ENCODE peak calls at places on chromosomes 7 and 10, in six cellular contexts. One of them, this sample, is unnamed. For H3K4me1, the result is how much of the 10 kb centered on the place peaks cover.

GRCh38 chr7:28125381-28126046 is 55.1 kb downstream of the JAZF1 start:
- DNase-seq in stomach: no peak
- DNase-seq in cardiac muscle cell: peak
- DNase-seq in keratinocyte: no peak
- DNase-seq in endothelial cell of umbilical vein: no peak
- DNase-seq in spleen: no peak
- DNase-seq in this sample: no peak

GRCh38 chr7:139016931-139017511 is 18.8 kb downstream of the ZC3HAV1L start:
- DNase-seq in keratinocyte: no peak
- DNase-seq in endothelial cell of umbilical vein: peak
- DNase-seq in cardiac muscle cell: peak
- DNase-seq in stomach: peak
- DNase-seq in spleen: peak
- DNase-seq in this sample: peak

GRCh38 chr10:110399163-110400094 is 94.7 kb upstream of the SMNDC1 start:
- DNase-seq in stomach: peak
- DNase-seq in endothelial cell of umbilical vein: peak
- DNase-seq in keratinocyte: peak
- DNase-seq in spleen: no peak
- DNase-seq in cardiac muscle cell: peak
- DNase-seq in this sample: no peak

GRCh38 chr7:90213521-90213920 is 2.0 kb downstream of the STEAP2 start:
- DNase-seq in endothelial cell of umbilical vein: no peak
- DNase-seq in keratinocyte: no peak
- DNase-seq in spleen: no peak
- DNase-seq in cardiac muscle cell: no peak
- DNase-seq in stomach: no peak
- DNase-seq in this sample: no peak

GRCh38 chr7:16851829-16852228 is 30.0 kb downstream of the AGR3 start:
- DNase-seq in cardiac muscle cell: no peak
- DNase-seq in spleen: no peak
- DNase-seq in keratinocyte: no peak
- DNase-seq in stomach: no peak
- DNase-seq in endothelial cell of umbilical vein: peak
- DNase-seq in this sample: no peak

GRCh38 chr7:131459256-131459655 is 97.2 kb downstream of the PODXL start:
- DNase-seq in endothelial cell of umbilical vein: no peak
- DNase-seq in stomach: no peak
- DNase-seq in spleen: no peak
- DNase-seq in keratinocyte: no peak
- DNase-seq in cardiac muscle cell: no peak
- DNase-seq in this sample: no peak

GRCh38 chr10:92290076-92290836 is 622 bp downstream of the CPEB3 start:
- DNase-seq in cardiac muscle cell: peak
- DNase-seq in endothelial cell of umbilical vein: peak
- DNase-seq in keratinocyte: no peak
- DNase-seq in stomach: peak
- DNase-seq in spleen: no peak
- DNase-seq in this sample: no peak

GRCh38 chr7:64463636-64464375 is 99.1 kb downstream of the ZNF680 start:
- DNase-seq in endothelial cell of umbilical vein: no peak
- DNase-seq in keratinocyte: no peak
- DNase-seq in cardiac muscle cell: peak
- DNase-seq in spleen: no peak
- DNase-seq in stomach: no peak
- DNase-seq in this sample: peak

GRCh38 chr7:95102662-95103061 is 195.3 kb downstream of the PPP1R9A start:
- DNase-seq in stomach: no peak
- DNase-seq in cardiac muscle cell: no peak
- DNase-seq in endothelial cell of umbilical vein: peak
- DNase-seq in spleen: no peak
- DNase-seq in keratinocyte: no peak
- DNase-seq in this sample: no peak

GRCh38 chr7:7736671-7737070 is 18.3 kb upstream of the RPA3 start:
- DNase-seq in keratinocyte: no peak
- DNase-seq in stomach: no peak
- DNase-seq in spleen: no peak
- DNase-seq in endothelial cell of umbilical vein: no peak
- DNase-seq in cardiac muscle cell: no peak
- DNase-seq in this sample: no peak

GRCh38 chr7:134705716-134706115 is 59.1 kb downstream of the BPGM start:
- DNase-seq in keratinocyte: no peak
- DNase-seq in spleen: no peak
- DNase-seq in cardiac muscle cell: no peak
- DNase-seq in stomach: no peak
- DNase-seq in endothelial cell of umbilical vein: no peak
- DNase-seq in this sample: no peak

GRCh38 chr10:73807471-73807870 is 3.9 kb downstream of the NDST2 start:
- DNase-seq in spleen: no peak
- DNase-seq in keratinocyte: no peak
- DNase-seq in cardiac muscle cell: no peak
- DNase-seq in endothelial cell of umbilical vein: no peak
- DNase-seq in stomach: no peak
- DNase-seq in this sample: no peak

GRCh38 chr7:139739863-139740597 is 37.8 kb downstream of the HIPK2 start:
- DNase-seq in cardiac muscle cell: no peak
- DNase-seq in spleen: no peak
- DNase-seq in keratinocyte: no peak
- DNase-seq in endothelial cell of umbilical vein: no peak
- DNase-seq in stomach: peak
- DNase-seq in this sample: no peak

GRCh38 chr7:4882742-4883351 is 669 bp downstream of the RADIL start:
- DNase-seq in cardiac muscle cell: peak
- DNase-seq in endothelial cell of umbilical vein: no peak
- DNase-seq in stomach: no peak
- DNase-seq in keratinocyte: no peak
- DNase-seq in spleen: no peak
- DNase-seq in this sample: peak

GRCh38 chr7:56175784-56176183 is 59.6 kb upstream of the NUPR2 start:
- DNase-seq in spleen: no peak
- DNase-seq in endothelial cell of umbilical vein: no peak
- DNase-seq in keratinocyte: no peak
- DNase-seq in cardiac muscle cell: no peak
- DNase-seq in stomach: no peak
- DNase-seq in this sample: no peak

GRCh38 chr10:59675812-59676211 is 33.8 kb downstream of the SLC16A9 start:
- DNase-seq in keratinocyte: no peak
- DNase-seq in cardiac muscle cell: peak
- DNase-seq in endothelial cell of umbilical vein: no peak
- DNase-seq in spleen: no peak
- DNase-seq in stomach: peak
- DNase-seq in this sample: peak

GRCh38 chr7:139820089-139820488 is 9.0 kb upstream of the TBXAS1 start:
- DNase-seq in endothelial cell of umbilical vein: no peak
- DNase-seq in keratinocyte: peak
- DNase-seq in spleen: no peak
- DNase-seq in stomach: no peak
- DNase-seq in cardiac muscle cell: no peak
- DNase-seq in this sample: no peak

GRCh38 chr7:2635810-2636701 is 4.3 kb downstream of the TTYH3 start:
- DNase-seq in keratinocyte: no peak
- DNase-seq in endothelial cell of umbilical vein: no peak
- DNase-seq in stomach: no peak
- DNase-seq in cardiac muscle cell: peak
- DNase-seq in spleen: peak
- DNase-seq in this sample: peak

GRCh38 chr7:2637505-2638223 is 5.9 kb downstream of the TTYH3 start:
- DNase-seq in keratinocyte: no peak
- DNase-seq in spleen: peak
- DNase-seq in stomach: no peak
- DNase-seq in cardiac muscle cell: no peak
- DNase-seq in endothelial cell of umbilical vein: no peak
- DNase-seq in this sample: no peak

GRCh38 chr7:2638224-2638991 is 6.6 kb downstream of the TTYH3 start:
- DNase-seq in spleen: peak
- DNase-seq in endothelial cell of umbilical vein: no peak
- DNase-seq in cardiac muscle cell: peak
- DNase-seq in stomach: no peak
- DNase-seq in keratinocyte: no peak
- DNase-seq in this sample: peak

GRCh38 chr7:2635148-2635668 is 3.4 kb downstream of the TTYH3 start:
- DNase-seq in stomach: no peak
- DNase-seq in keratinocyte: no peak
- DNase-seq in cardiac muscle cell: no peak
- DNase-seq in spleen: peak
- DNase-seq in endothelial cell of umbilical vein: no peak
- DNase-seq in this sample: no peak

GRCh38 chr7:2637066-2637471 is 5.3 kb downstream of the TTYH3 start:
- DNase-seq in keratinocyte: no peak
- DNase-seq in stomach: no peak
- DNase-seq in spleen: no peak
- DNase-seq in cardiac muscle cell: no peak
- DNase-seq in endothelial cell of umbilical vein: no peak
- DNase-seq in this sample: no peak
- H3K4me1 ChIP-seq in keratinocyte: under half
- H3K4me1 ChIP-seq in stomach: half or more
- H3K4me1 ChIP-seq in spleen: half or more
- H3K4me1 ChIP-seq in cardiac muscle cell: half or more
- H3K4me1 ChIP-seq in endothelial cell of umbilical vein: under half
- H3K4me1 ChIP-seq in this sample: under half

GRCh38 chr7:128791968-128792319 is at the start of gene CCDC136:
- DNase-seq in cardiac muscle cell: no peak
- DNase-seq in endothelial cell of umbilical vein: no peak
- DNase-seq in spleen: no peak
- DNase-seq in stomach: no peak
- DNase-seq in keratinocyte: no peak
- DNase-seq in this sample: peak

GRCh38 chr7:128794020-128794419 is 2.3 kb downstream of the CCDC136 start:
- DNase-seq in endothelial cell of umbilical vein: no peak
- DNase-seq in spleen: no peak
- DNase-seq in cardiac muscle cell: no peak
- DNase-seq in stomach: no peak
- DNase-seq in keratinocyte: no peak
- DNase-seq in this sample: no peak

GRCh38 chr7:128791121-128791967 is 424 bp upstream of the CCDC136 start:
- DNase-seq in endothelial cell of umbilical vein: peak
- DNase-seq in stomach: peak
- DNase-seq in keratinocyte: no peak
- DNase-seq in spleen: peak
- DNase-seq in cardiac muscle cell: peak
- DNase-seq in this sample: peak

GRCh38 chr7:128793184-128793552 is 1.4 kb downstream of the CCDC136 start:
- DNase-seq in keratinocyte: no peak
- DNase-seq in stomach: no peak
- DNase-seq in spleen: no peak
- DNase-seq in cardiac muscle cell: no peak
- DNase-seq in endothelial cell of umbilical vein: no peak
- DNase-seq in this sample: no peak

DNA sequence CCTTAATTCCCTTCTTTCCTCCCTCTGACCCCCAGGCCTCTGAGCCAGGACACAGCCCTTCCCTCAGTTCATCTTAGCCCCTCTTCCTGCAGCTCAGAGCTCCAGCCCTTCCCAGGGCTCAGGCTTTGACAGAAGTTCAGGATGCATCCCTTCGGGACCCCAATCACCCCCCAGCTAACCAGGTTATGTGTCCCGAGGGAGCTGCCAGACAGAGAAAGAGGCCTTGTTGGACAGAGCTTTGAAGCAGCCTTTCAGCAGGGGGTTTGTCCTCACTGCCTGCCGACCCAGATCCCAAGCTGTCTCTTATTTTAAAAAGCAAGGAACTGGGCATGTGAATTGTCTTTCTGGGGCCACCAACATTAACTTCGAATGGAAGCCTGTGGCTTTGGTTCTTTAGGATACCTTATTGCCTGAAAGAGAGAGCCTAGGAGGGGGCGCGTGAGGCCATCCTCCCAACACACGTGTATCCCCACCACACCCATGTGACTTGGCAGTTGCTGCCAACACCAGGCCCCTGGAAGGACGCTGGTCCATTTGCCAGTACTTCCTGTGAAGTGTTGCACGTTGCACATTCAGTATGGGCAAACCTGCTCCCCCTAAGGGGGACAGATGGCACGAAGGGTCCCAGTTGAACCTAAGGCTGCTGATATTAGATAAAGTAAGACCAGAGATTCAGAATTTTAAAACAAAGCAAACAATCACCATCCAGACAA is 859 bp downstream of the CCDC136 start:
- DNase-seq in cardiac muscle cell: no peak
- DNase-seq in spleen: no peak
- DNase-seq in stomach: no peak
- DNase-seq in endothelial cell of umbilical vein: no peak
- DNase-seq in keratinocyte: no peak
- DNase-seq in this sample: peak
- H3K4me3 ChIP-seq in cardiac muscle cell: no peak
- H3K4me3 ChIP-seq in spleen: no peak
- H3K4me3 ChIP-seq in stomach: peak
- H3K4me3 ChIP-seq in endothelial cell of umbilical vein: no peak
- H3K4me3 ChIP-seq in keratinocyte: no peak
- H3K4me3 ChIP-seq in this sample: peak

GRCh38 chr7:150811-151221 is 41.6 kb upstream of the FAM20C start:
- DNase-seq in cardiac muscle cell: peak
- DNase-seq in endothelial cell of umbilical vein: no peak
- DNase-seq in spleen: peak
- DNase-seq in keratinocyte: no peak
- DNase-seq in stomach: no peak
- DNase-seq in this sample: no peak

GRCh38 chr7:149856-150636 is 42.3 kb upstream of the FAM20C start:
- DNase-seq in endothelial cell of umbilical vein: no peak
- DNase-seq in keratinocyte: no peak
- DNase-seq in stomach: peak
- DNase-seq in cardiac muscle cell: no peak
- DNase-seq in spleen: peak
- DNase-seq in this sample: peak

GRCh38 chr7:145863-146262 is 46.5 kb upstream of the FAM20C start:
- DNase-seq in spleen: no peak
- DNase-seq in cardiac muscle cell: no peak
- DNase-seq in endothelial cell of umbilical vein: no peak
- DNase-seq in keratinocyte: no peak
- DNase-seq in stomach: no peak
- DNase-seq in this sample: no peak

GRCh38 chr7:148543-148931 is 43.8 kb upstream of the FAM20C start:
- DNase-seq in spleen: no peak
- DNase-seq in stomach: no peak
- DNase-seq in keratinocyte: no peak
- DNase-seq in endothelial cell of umbilical vein: no peak
- DNase-seq in cardiac muscle cell: no peak
- DNase-seq in this sample: no peak

GRCh38 chr7:148932-149855 is 43.2 kb upstream of the FAM20C start:
- DNase-seq in stomach: peak
- DNase-seq in spleen: peak
- DNase-seq in keratinocyte: peak
- DNase-seq in endothelial cell of umbilical vein: peak
- DNase-seq in cardiac muscle cell: peak
- DNase-seq in this sample: peak
- TF ChIP-seq CTCF in stomach: no peak
- TF ChIP-seq CTCF in spleen: no peak
- TF ChIP-seq CTCF in keratinocyte: no peak
- TF ChIP-seq CTCF in endothelial cell of umbilical vein: no peak
- TF ChIP-seq CTCF in cardiac muscle cell: no peak
- TF ChIP-seq CTCF in this sample: no peak

DNA sequence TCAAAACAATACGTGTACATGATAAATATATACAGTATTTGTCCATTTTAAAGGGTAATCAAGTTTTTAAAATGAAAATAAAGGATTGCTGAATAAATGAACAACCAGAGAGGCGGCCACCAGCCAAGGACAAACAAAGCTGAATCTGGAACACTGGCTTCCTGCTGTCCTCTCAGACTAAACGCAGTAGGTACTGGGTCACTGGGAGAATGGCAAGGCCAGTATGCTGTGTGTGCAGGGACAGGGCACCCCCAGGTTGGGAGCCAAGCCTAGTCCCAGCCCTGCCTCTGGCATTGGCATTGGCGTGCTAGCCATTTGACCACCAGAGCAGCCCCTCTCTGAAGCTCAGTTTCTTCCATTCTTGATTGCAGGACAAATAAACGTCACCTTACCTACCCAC is 33.8 kb downstream of the DLG5 start:
- DNase-seq in endothelial cell of umbilical vein: no peak
- DNase-seq in cardiac muscle cell: no peak
- DNase-seq in spleen: no peak
- DNase-seq in stomach: no peak
- DNase-seq in keratinocyte: no peak
- DNase-seq in this sample: no peak
- H3K4me1 ChIP-seq in endothelial cell of umbilical vein: under half
- H3K4me1 ChIP-seq in cardiac muscle cell: under half
- H3K4me1 ChIP-seq in spleen: under half
- H3K4me1 ChIP-seq in stomach: under half
- H3K4me1 ChIP-seq in keratinocyte: half or more
- H3K4me1 ChIP-seq in this sample: under half